ENCODE peak calls at places on chromosomes 1 and 21, in nine cellular contexts. D, Z, P, M, K, N, E, C and U are unnamed samples.
A peak's percentile ranks its signal among the peaks of the same experiment; 100 is the strongest.

GRCh38 chr21:33839167-33839716 is 76.4 kb downstream of the ATP5PO start:
- DNase-seq in D (no peak), Z (no peak), P (no peak), M (no peak), K (no peak), N (peak; percentile 59), E (no peak), C (no peak), U (no peak)

GRCh38 chr1:226814751-226815496 is 55.5 kb upstream of the PSEN2 start:
- DNase-seq in D (no peak), Z (no peak), P (no peak), M (no peak), K (peak; percentile 56), N (no peak), E (no peak), C (peak; percentile 32), U (no peak)

GRCh38 chr1:95440511-95440910 is 206.5 kb downstream of the RWDD3 start:
- DNase-seq in D (no peak), Z (no peak), P (no peak), M (no peak), K (no peak), N (no peak), E (no peak), C (no peak), U (no peak)

GRCh38 chr1:77416692-77417450 is 135.1 kb downstream of the AK5 start:
- DNase-seq in D (no peak), Z (no peak), P (no peak), M (no peak), K (no peak), N (peak; percentile 15), E (no peak), C (no peak), U (peak; percentile 36)

GRCh38 chr1:229841230-229841629 is 215.2 kb downstream of the URB2 start:
- DNase-seq in D (no peak), Z (no peak), P (no peak), M (no peak), K (no peak), N (no peak), E (no peak), C (no peak), U (no peak)

GRCh38 chr1:82392513-82392912 is 591.8 kb downstream of the ADGRL2 start:
- DNase-seq in D (no peak), Z (no peak), P (no peak), M (no peak), K (no peak), N (no peak), E (no peak), C (no peak), U (no peak)

GRCh38 chr1:211420389-211420788 is 71.6 kb downstream of the RD3 start:
- DNase-seq in D (no peak), Z (no peak), P (no peak), M (no peak), K (no peak), N (peak; percentile 10), E (no peak), C (no peak), U (no peak)

GRCh38 chr21:18417361-18417760 is 13.8 kb upstream of the TMPRSS15 start:
- DNase-seq in D (no peak), Z (no peak), P (no peak), M (no peak), K (no peak), N (no peak), E (no peak), C (no peak), U (no peak)

GRCh38 chr21:42341776-42342542 is 8.8 kb downstream of the TFF2 start:
- DNase-seq in D (no peak), Z (no peak), P (no peak), M (no peak), K (no peak), N (no peak), E (no peak), C (no peak), U (no peak)

GRCh38 chr1:5811419-5811818 is 180.8 kb downstream of the NPHP4 start:
- DNase-seq in D (no peak), Z (no peak), P (no peak), M (no peak), K (no peak), N (no peak), E (no peak), C (no peak), U (peak; percentile 16)

GRCh38 chr1:43265431-43265830 is 4.4 kb upstream of the TMEM125 start:
- DNase-seq in D (no peak), Z (no peak), P (no peak), M (no peak), K (no peak), N (no peak), E (no peak), C (no peak), U (no peak)

GRCh38 chr1:197917553-197917812 is 311 bp downstream of the LHX9 start:
- DNase-seq in D (no peak), Z (no peak), P (no peak), M (no peak), K (no peak), N (no peak), E (no peak), C (no peak), U (no peak)

GRCh38 chr21:37575536-37576083 is 209.0 kb downstream of the DYRK1A start:
- DNase-seq in D (no peak), Z (no peak), P (no peak), M (no peak), K (no peak), N (no peak), E (no peak), C (no peak), U (no peak)

GRCh38 chr1:204178487-204179281 is 12.5 kb upstream of the REN start:
- DNase-seq in D (no peak), Z (no peak), P (no peak), M (no peak), K (no peak), N (no peak), E (no peak), C (no peak), U (no peak)

GRCh38 chr1:81800741-81801031 is at the start of gene ADGRL2:
- DNase-seq in D (no peak), Z (no peak), P (no peak), M (no peak), K (no peak), N (no peak), E (no peak), C (peak; percentile 38), U (no peak)

DNA sequence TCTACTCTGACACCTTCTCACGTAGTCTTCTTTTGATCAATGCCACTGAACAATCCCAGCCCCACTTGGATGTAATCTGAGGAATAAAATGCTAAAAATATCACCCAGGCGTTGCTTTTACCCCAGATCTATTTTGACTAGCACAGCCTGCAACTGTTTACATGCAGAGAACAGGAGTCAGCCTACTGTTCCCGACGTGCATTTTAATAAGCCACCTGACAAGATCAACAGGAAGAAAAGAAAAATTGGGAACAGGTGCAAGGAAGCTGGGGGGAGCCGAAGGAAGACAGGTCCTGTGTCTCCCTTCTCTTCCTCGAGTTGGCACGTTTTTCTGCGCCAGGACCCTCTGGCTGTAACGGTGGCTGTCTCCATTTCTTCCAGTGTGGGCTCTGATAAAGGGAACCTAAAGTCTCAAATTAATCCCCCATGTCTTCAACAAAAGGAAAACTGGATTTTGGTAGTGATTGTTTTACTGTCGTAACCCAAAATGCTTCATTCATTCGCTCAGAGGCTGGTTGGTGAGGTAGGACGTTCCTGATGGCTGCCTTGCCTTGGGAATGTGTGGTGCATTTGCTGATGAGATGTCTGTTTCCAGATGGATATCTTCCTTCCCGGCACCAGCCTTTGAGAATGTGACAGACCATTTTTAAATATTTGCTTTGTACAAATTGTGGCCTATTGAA is 117.3 kb downstream of the C1orf21 start:
- DNase-seq in D (no peak), Z (no peak), P (no peak), M (no peak), K (no peak), N (no peak), E (no peak), C (no peak), U (no peak)
- H3K27ac ChIP-seq in D (no peak overlapping the region), Z (no peak overlapping the region), P (no peak overlapping the region), M (no peak overlapping the region), K (no peak overlapping the region), N (no peak overlapping the region), E (no peak overlapping the region), C (no peak overlapping the region), U (no peak overlapping the region)

GRCh38 chr1:118264326-118264725 is 79.3 kb upstream of the SPAG17 start:
- DNase-seq in D (no peak), Z (no peak), P (no peak), M (no peak), K (no peak), N (no peak), E (no peak), C (no peak), U (no peak)

GRCh38 chr1:118254483-118254882 is 69.5 kb upstream of the SPAG17 start:
- DNase-seq in D (no peak), Z (no peak), P (no peak), M (no peak), K (no peak), N (no peak), E (no peak), C (no peak), U (no peak)

GRCh38 chr1:118254001-118254400 is 69.0 kb upstream of the SPAG17 start:
- DNase-seq in D (no peak), Z (no peak), P (no peak), M (no peak), K (no peak), N (no peak), E (no peak), C (no peak), U (no peak)

GRCh38 chr1:118257946-118258345 is 72.9 kb upstream of the SPAG17 start:
- DNase-seq in D (no peak), Z (no peak), P (no peak), M (no peak), K (no peak), N (no peak), E (no peak), C (no peak), U (no peak)

DNA sequence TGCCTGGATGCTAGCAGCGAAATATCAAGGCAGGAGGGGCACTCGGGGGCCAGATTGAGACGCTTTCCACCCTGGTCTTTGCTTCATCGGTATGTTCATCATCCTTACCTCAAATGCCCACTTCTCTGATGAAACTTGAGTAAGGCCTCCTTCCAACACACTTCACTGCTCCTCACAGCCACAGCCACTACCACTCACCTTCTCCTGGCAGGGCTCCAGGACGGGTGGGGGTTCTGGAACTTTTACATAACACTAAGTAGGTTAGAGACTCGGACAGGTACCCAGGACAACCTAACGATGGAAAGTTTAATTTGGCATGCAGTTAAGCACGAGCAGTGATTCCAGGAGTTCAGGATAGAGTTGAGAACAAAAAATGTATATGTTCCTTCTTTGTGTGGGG is 73.9 kb upstream of the SPAG17 start:
- DNase-seq in D (no peak), Z (no peak), P (no peak), M (no peak), K (no peak), N (no peak), E (no peak), C (no peak), U (no peak)
- H3K27ac ChIP-seq in D (no peak overlapping the region), Z (no peak overlapping the region), P (no peak overlapping the region), M (no peak overlapping the region), K (no peak overlapping the region), N (no peak overlapping the region), E (no peak overlapping the region), C (no peak overlapping the region), U (no peak overlapping the region)

GRCh38 chr1:41499591-41499990 is 15.1 kb upstream of the EDN2 start:
- DNase-seq in D (no peak), Z (no peak), P (no peak), M (no peak), K (no peak), N (no peak), E (no peak), C (no peak), U (no peak)
- H3K27ac ChIP-seq in D (no peak overlapping the region), Z (no peak overlapping the region), P (no peak overlapping the region), M (no peak overlapping the region), K (peak overlapping the region; percentile 82), N (no peak overlapping the region), E (no peak overlapping the region), C (peak overlapping the region; percentile 80), U (no peak overlapping the region)

GRCh38 chr1:91776068-91776794 is 109.7 kb downstream of the TGFBR3 start:
- DNase-seq in D (no peak), Z (no peak), P (no peak), M (no peak), K (no peak), N (no peak), E (no peak), C (no peak), U (no peak)
- H3K27ac ChIP-seq in D (no peak overlapping the region), Z (no peak overlapping the region), P (no peak overlapping the region), M (no peak overlapping the region), K (no peak overlapping the region), N (no peak overlapping the region), E (no peak overlapping the region), C (peak overlapping the region; percentile 9), U (no peak overlapping the region)